ENCODE peak calls at places on chromosomes 2 and 18, in four cellular contexts. I is lower lobe of right lung, R is K562, D is transverse colon. V is an unnamed sample.

GRCh38 chr2:155250800-155251199 is 552.3 kb downstream of the KCNJ3 start:
- DNase-seq in D (no peak), R (no peak), I (no peak), V (no peak)

GRCh38 chr2:119255760-119256573 is 32.3 kb downstream of the STEAP3 start:
- DNase-seq in I (no peak), R (peak), D (no peak), V (no peak)

GRCh38 chr2:206982360-206982759 is 43.0 kb downstream of the CPO start:
- DNase-seq in R (no peak), I (no peak), D (no peak), V (no peak)

GRCh38 chr2:222561817-222562424 is 94.0 kb downstream of the FARSB start:
- DNase-seq in D (peak), I (no peak), R (peak), V (peak)

GRCh38 chr2:7269993-7270392 is 352.8 kb downstream of the RNF144A start:
- DNase-seq in I (no peak), R (no peak), D (no peak), V (no peak)

GRCh38 chr2:144705328-144706245 is 185.7 kb upstream of the ZEB2 start:
- DNase-seq in I (no peak), R (no peak), D (no peak), V (no peak)

GRCh38 chr18:76593838-76594237 is 98.8 kb upstream of the ZNF516 start:
- DNase-seq in R (no peak), I (no peak), D (no peak), V (no peak)

GRCh38 chr18:2104620-2105462 is 466.5 kb downstream of the METTL4 start:
- DNase-seq in R (peak), I (peak), D (peak), V (peak)

GRCh38 chr18:44047585-44047984 is 633.1 kb upstream of the SETBP1 start:
- DNase-seq in R (no peak), I (no peak), D (no peak), V (no peak)

GRCh38 chr18:3869848-3870247 is 419.9 kb downstream of the TGIF1 start:
- DNase-seq in D (no peak), R (peak), I (no peak), V (no peak)

GRCh38 chr2:6986251-6986893 is 69.2 kb downstream of the RNF144A start:
- DNase-seq in R (peak), D (no peak), I (no peak), V (peak)

GRCh38 chr18:48851563-48851962 is 99.2 kb downstream of the SMAD7 start:
- DNase-seq in D (no peak), I (peak), R (no peak), V (no peak)

GRCh38 chr2:2870106-2870505 is 507.5 kb downstream of the EIPR1 start:
- DNase-seq in R (no peak), I (no peak), D (no peak), V (no peak)

GRCh38 chr2:28068098-28068497 is 177.6 kb downstream of the BABAM2 start:
- DNase-seq in D (no peak), I (no peak), R (no peak), V (no peak)

GRCh38 chr2:69163109-69163508 is 150.1 kb downstream of the ANTXR1 start:
- DNase-seq in D (no peak), R (peak), I (no peak), V (no peak)

GRCh38 chr2:144249035-144249637 is 270.8 kb downstream of the ZEB2 start:
- DNase-seq in D (no peak), I (no peak), R (no peak), V (no peak)

GRCh38 chr2:149926149-149926548 is 338.6 kb upstream of the MMADHC start:
- DNase-seq in R (no peak), I (no peak), D (no peak), V (no peak)

DNA sequence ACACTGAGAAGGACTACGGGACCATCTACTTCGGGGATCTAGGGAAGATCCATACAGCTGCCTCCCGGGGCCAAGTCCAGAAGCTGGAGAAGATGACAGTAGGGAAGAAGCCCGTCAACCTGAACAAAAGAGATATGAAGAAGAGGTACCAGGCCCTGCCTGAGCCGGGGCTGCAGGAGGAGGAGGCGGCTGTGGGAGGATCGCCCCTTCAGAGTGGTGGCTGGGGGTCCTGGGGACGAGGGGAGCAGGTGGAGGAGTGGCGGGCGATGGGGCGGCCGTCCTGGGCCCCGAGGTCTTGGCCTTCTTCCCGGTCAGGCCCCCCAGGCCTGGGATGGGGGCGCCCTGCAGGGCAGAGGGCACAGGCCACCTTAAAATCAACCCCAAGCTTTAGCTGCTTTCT is 524 bp downstream of the ANKRD30B start:
- DNase-seq in I (no peak), D (no peak), R (no peak), V (no peak)
- H3K4me3 ChIP-seq in I (no peak), D (no peak), R (no peak), V (no peak)

GRCh38 chr2:42072349-42073118 is 24.7 kb downstream of the PKDCC start:
- DNase-seq in R (no peak), D (peak), I (no peak), V (no peak)
- H3K27ac ChIP-seq in R (no peak), D (peak), I (peak), V (no peak)

GRCh38 chr18:54530285-54530684 is 60.8 kb upstream of the DYNAP start:
- DNase-seq in I (no peak), R (no peak), D (no peak), V (no peak)

GRCh38 chr18:54528942-54529376 is 62.1 kb upstream of the DYNAP start:
- DNase-seq in R (no peak), I (no peak), D (no peak), V (no peak)

GRCh38 chr18:54532222-54532621 is 58.8 kb upstream of the DYNAP start:
- DNase-seq in I (no peak), D (no peak), R (no peak), V (no peak)

GRCh38 chr18:54531402-54532065 is 59.5 kb upstream of the DYNAP start:
- DNase-seq in R (no peak), I (no peak), D (no peak), V (no peak)

DNA sequence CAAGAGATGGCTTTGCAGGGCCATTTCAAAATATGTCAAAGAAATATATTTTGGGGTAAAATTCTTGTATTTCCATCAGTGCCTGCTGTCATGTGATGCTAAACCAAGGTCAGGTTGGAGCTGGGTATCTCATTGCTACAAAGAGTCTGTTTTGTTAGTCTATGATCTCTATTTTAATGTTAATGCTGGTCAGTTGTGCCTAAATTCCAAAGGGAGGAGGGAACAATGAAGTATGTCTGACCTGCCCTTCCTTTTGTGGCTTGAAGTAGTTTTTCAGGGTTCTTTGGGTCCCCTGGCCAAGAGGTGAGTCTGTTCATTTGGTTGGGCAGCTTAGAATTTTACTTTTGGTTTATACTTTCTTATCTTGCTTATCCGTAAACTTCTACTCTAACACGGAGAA is 61.6 kb upstream of the DYNAP start:
- DNase-seq in R (no peak), D (no peak), I (no peak), V (no peak)
- H3K4me3 ChIP-seq in R (no peak), D (no peak), I (no peak), V (no peak)

DNA sequence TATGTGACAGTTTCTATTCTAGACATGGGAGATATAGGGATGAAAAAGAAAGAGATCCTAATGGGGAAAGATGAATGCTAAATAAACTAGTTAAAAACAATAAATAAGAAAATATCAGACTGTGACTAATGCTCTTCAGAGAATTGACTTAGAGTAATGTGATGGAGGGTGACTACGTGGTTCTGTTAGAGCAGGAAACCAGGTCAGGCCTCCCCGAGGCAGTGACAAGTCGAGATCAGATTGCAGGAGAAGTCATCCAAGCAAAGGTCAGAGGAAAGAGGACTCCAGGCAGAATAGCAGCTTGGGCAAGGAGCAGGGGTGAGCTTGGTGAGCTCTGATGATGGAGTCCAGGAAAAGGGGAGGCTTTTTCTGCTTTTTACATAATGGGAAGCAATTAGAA is 27.2 kb upstream of the ITGB6 start:
- DNase-seq in D (peak), R (no peak), I (no peak), V (no peak)
- H3K27ac ChIP-seq in D (no peak), R (no peak), I (peak), V (no peak)

GRCh38 chr2:217062774-217063173 is 202.9 kb upstream of the TNP1 start:
- DNase-seq in I (no peak), R (no peak), D (no peak), V (no peak)

GRCh38 chr2:217065695-217066405 is 206.0 kb upstream of the TNP1 start:
- DNase-seq in D (no peak), R (no peak), I (no peak), V (no peak)

GRCh38 chr2:217061916-217062315 is 202.1 kb upstream of the TNP1 start:
- DNase-seq in R (no peak), I (no peak), D (no peak), V (no peak)

GRCh38 chr2:217066510-217067270 is 206.8 kb upstream of the TNP1 start:
- DNase-seq in I (no peak), D (peak), R (no peak), V (no peak)

GRCh38 chr2:217064234-217065103 is 204.6 kb upstream of the TNP1 start:
- DNase-seq in R (no peak), I (no peak), D (no peak), V (no peak)
- H3K4me3 ChIP-seq in R (no peak), I (no peak), D (no peak), V (no peak)

GRCh38 chr2:110149330-110150220 is 34.0 kb upstream of the MALL start:
- DNase-seq in R (peak), I (no peak), D (no peak), V (no peak)
- H3K27ac ChIP-seq in R (no peak), I (no peak), D (no peak), V (no peak)

DNA sequence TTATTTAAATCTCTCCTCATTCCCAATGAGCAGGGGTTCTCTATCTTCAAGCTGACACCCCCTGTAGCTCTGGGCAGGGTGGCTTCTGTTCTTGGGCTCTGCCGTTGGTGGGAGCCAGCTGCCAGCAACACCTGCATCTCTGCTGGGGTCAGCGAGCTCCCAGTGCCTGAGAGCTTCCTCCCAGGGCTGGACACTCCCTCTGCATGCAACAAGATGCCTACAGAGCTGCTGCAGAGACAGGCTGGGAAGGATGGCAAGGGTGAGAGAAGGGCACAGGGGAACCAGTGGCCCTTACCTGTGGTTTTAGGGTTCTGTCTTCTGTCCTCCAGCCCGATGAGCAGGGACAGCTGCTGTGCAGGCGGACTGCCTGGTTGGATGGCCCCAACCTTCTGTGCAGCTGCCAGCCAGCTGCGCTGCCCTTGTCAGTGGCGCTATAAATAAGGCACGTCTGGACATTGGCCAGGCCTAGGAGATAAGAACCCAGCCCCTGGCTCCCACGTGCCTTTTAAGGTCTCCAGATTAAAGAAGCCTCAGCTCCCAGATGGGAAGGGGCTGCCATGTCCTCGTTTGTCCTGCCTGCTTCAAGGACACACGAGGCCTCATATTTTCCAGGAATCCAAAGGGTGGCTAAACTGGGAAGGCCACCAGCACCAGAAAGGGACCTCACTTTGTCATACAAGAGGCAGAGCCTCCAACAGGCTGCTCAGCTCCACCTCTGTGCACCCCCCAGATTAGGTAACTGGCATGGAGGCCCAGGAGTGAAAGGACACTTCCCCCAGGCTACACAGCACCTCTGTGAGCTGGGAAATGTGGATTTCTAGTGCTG is 39.5 kb upstream of the FHL2 start:
- DNase-seq in I (no peak), R (peak), D (peak), V (peak)
- H3K4me3 ChIP-seq in I (no peak), R (no peak), D (no peak), V (no peak)

GRCh38 chr2:20291846-20292408 is 58.7 kb downstream of the PUM2 start:
- DNase-seq in D (no peak), R (no peak), I (no peak), V (no peak)

GRCh38 chr2:20292984-20293383 is 57.7 kb downstream of the PUM2 start:
- DNase-seq in D (no peak), R (no peak), I (no peak), V (no peak)

GRCh38 chr2:20294231-20294630 is 56.4 kb downstream of the PUM2 start:
- DNase-seq in R (no peak), D (no peak), I (no peak), V (no peak)

GRCh38 chr2:20288941-20289340 is 61.7 kb downstream of the PUM2 start:
- DNase-seq in R (peak), D (no peak), I (no peak), V (no peak)

GRCh38 chr2:20291106-20291564 is 59.5 kb downstream of the PUM2 start:
- DNase-seq in R (peak), D (peak), I (no peak), V (peak)
- H3K27ac ChIP-seq in R (peak), D (no peak), I (no peak), V (peak)